ENCODE peak calls at places on chromosomes 3 and 15, in six cellular contexts. T is body of pancreas, R is endothelial cell of umbilical vein, F is tibial nerve, L is fibroblast of lung, D is H9. V is an unnamed sample.

GRCh38 chr15:96351801-96352593 is 21.5 kb downstream of the NR2F2 start:
- DNase-seq in T (no peak), R (peak), F (no peak), L (no peak), D (peak), V (no peak)

GRCh38 chr3:181715601-181716340 is 4.0 kb downstream of the SOX2 start:
- DNase-seq in T (no peak), R (no peak), F (no peak), L (no peak), D (no peak), V (no peak)

GRCh38 chr3:98602078-98602678 is 8.8 kb upstream of the CPOX start:
- DNase-seq in T (peak), R (peak), F (peak), L (peak), D (peak), V (no peak)

GRCh38 chr15:70826634-70827033 is 27.3 kb downstream of the LARP6 start:
- DNase-seq in T (peak), R (peak), F (peak), L (peak), D (no peak), V (no peak)

GRCh38 chr3:47874913-47875312 is 72.0 kb downstream of the DHX30 start:
- DNase-seq in T (no peak), R (no peak), F (no peak), L (no peak), D (no peak), V (no peak)

GRCh38 chr3:173939319-173939718 is 541.8 kb downstream of the NLGN1 start:
- DNase-seq in T (no peak), R (peak), F (no peak), L (no peak), D (no peak), V (no peak)

GRCh38 chr3:107761391-107761790 is 238.6 kb downstream of the BBX start:
- DNase-seq in T (no peak), R (no peak), F (no peak), L (no peak), D (no peak), V (no peak)

GRCh38 chr3:34008191-34008590 is 209.8 kb downstream of the PDCD6IP start:
- DNase-seq in T (no peak), R (no peak), F (no peak), L (no peak), D (peak), V (no peak)

GRCh38 chr15:54839379-54839778 is 357.4 kb downstream of the RSL24D1 start:
- DNase-seq in T (no peak), R (no peak), F (no peak), L (no peak), D (no peak), V (no peak)

GRCh38 chr3:14288168-14288788 is 109.7 kb downstream of the LSM3 start:
- DNase-seq in T (no peak), R (no peak), F (no peak), L (no peak), D (no peak), V (no peak)

GRCh38 chr3:126191246-126191645 is 10.9 kb upstream of the ALDH1L1 start:
- DNase-seq in T (no peak), R (no peak), F (no peak), L (no peak), D (no peak), V (no peak)

GRCh38 chr3:181486496-181486895 is 225.2 kb upstream of the SOX2 start:
- DNase-seq in T (no peak), R (peak), F (no peak), L (no peak), D (no peak), V (no peak)

GRCh38 chr3:62161306-62161705 is 212.0 kb downstream of the FEZF2 start:
- DNase-seq in T (peak), R (peak), F (no peak), L (peak), D (no peak), V (no peak)

GRCh38 chr3:104947946-104948345 is 418.8 kb upstream of the ALCAM start:
- DNase-seq in T (no peak), R (no peak), F (no peak), L (peak), D (no peak), V (no peak)

GRCh38 chr3:54951405-54951804 is 23.5 kb upstream of the LRTM1 start:
- DNase-seq in T (peak), R (no peak), F (peak), L (peak), D (peak), V (no peak)
- TF ChIP-seq CTCF in T (peak), R (no peak), F (peak), L (peak), D (peak), V (no peak)

GRCh38 chr3:194067949-194068362 is 68.0 kb upstream of the HES1 start:
- DNase-seq in T (no peak), R (peak), F (no peak), L (no peak), D (no peak), V (no peak)
- H3K27ac ChIP-seq in T (no peak), R (no peak), F (no peak), L (no peak), D (no peak), V (no peak)

DNA sequence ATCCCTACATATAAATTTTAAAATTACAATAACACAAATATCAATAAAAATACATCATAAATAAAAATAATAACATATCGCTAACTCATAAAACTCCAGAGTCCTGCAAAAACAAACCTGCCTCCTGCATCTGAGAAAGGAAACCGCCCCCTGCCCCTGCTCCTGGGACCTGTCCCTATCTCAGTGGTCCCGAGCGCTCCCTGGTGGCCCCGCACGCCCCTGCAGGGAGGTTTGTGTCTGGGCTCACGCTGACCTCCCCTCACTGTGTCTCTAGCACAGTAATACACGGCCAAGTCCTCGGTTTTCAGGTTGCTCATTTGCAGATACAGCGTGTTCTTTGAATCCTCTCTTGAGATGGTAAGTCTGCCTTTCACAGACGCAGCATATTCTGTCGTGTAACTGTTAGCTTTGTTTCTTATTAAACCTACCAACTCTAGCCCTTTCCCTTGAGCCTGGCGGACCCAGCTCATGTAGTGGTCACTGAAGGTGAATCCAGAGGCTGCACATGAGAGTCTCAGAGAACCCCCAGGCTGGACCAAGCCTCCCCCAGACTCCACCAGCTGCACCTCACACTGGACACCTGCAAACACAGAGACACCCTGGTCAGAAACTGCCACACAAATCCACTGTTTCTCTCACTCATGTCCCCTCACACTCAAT is 554.1 kb downstream of the GOLGA6L6 start:
- DNase-seq in T (no peak), R (no peak), F (no peak), L (no peak), D (peak), V (no peak)
- TF ChIP-seq CTCF in T (no peak), R (no peak), F (no peak), L (no peak), D (peak), V (no peak)

GRCh38 chr15:49627407-49627877 is 6.6 kb downstream of the DTWD1 start:
- DNase-seq in T (no peak), R (peak), F (no peak), L (peak), D (no peak), V (no peak)
- H3K27ac ChIP-seq in T (no peak), R (peak), F (no peak), L (peak), D (no peak), V (no peak)